ENCODE peak calls at places on chromosomes 4 and X, in nine cellular contexts. F, R, E, W, B, Y, D, C and T are unnamed samples.

GRCh38 chr4:132195181-132195580 is 953.9 kb upstream of the PCDH10 start:
- DNase-seq in F (no peak), R (no peak), E (peak; percentile 54), W (no peak), B (no peak), Y (no peak), D (peak; percentile 50), C (no peak), T (no peak)

GRCh38 chr4:83118869-83119268 is 4.3 kb upstream of the PLAC8 start:
- DNase-seq in F (no peak), R (no peak), E (peak; percentile 18), W (no peak), B (no peak), Y (no peak), D (no peak), C (no peak), T (no peak)

GRCh38 chr4:86058621-86059020 is 301.2 kb downstream of the MAPK10 start:
- DNase-seq in F (no peak), R (no peak), E (no peak), W (no peak), B (no peak), Y (no peak), D (no peak), C (no peak), T (no peak)

GRCh38 chr4:13481569-13481968 is 2.6 kb downstream of the RAB28 start:
- DNase-seq in F (no peak), R (no peak), E (peak; percentile 62), W (no peak), B (no peak), Y (no peak), D (peak; percentile 57), C (no peak), T (no peak)

GRCh38 chr4:94516999-94517398 is 65.3 kb downstream of the PDLIM5 start:
- DNase-seq in F (no peak), R (no peak), E (peak; percentile 90), W (no peak), B (no peak), Y (no peak), D (no peak), C (no peak), T (no peak)

GRCh38 chr4:3365871-3366842 is 73.3 kb downstream of the RGS12 start:
- DNase-seq in F (no peak), R (no peak), E (no peak), W (no peak), B (no peak), Y (no peak), D (no peak), C (no peak), T (no peak)

GRCh38 chrX:124256209-124256608 is 76.3 kb upstream of the TEX13D start:
- DNase-seq in F (no peak), R (no peak), E (no peak), W (no peak), B (no peak), Y (no peak), D (peak; percentile 90), C (no peak), T (no peak)

GRCh38 chrX:39261446-39262147 is 460.3 kb downstream of the MID1IP1 start:
- DNase-seq in F (peak; percentile 34), R (no peak), E (peak; percentile 49), W (peak; percentile 20), B (peak; percentile 20), Y (peak; percentile 32), D (peak; percentile 25), C (no peak), T (peak; percentile 22)

GRCh38 chrX:95754411-95754810 is 930.2 kb upstream of the DIAPH2 start:
- DNase-seq in F (no peak), R (no peak), E (no peak), W (no peak), B (no peak), Y (no peak), D (peak; percentile 5), C (no peak), T (no peak)

GRCh38 chr4:32775049-32775448 is 2054.9 kb downstream of the PCDH7 start:
- DNase-seq in F (no peak), R (no peak), E (peak; percentile 67), W (no peak), B (no peak), Y (no peak), D (peak; percentile 51), C (no peak), T (no peak)

GRCh38 chr4:77154761-77155499 is 2.1 kb upstream of the CCNG2 start:
- DNase-seq in F (no peak), R (no peak), E (no peak), W (no peak), B (no peak), Y (no peak), D (no peak), C (no peak), T (no peak)

DNA sequence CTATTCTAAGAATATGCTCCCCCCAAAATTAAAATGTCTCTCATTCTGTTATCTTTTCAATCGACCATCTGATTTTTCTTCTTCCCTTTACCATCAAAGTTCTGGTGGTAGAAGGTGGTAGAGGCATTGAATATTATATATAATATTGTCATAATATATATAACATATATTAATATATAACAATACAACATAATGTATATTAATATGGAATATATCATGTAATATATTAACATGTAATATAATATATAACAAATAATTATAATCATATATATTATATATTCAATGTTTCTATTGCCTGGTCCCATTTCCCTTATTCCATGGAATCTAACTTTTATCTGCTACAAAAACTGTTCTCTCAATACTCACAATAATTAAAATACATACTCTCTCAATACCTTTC is 40.6 kb downstream of the STPG2 start:
- DNase-seq in F (no peak), R (no peak), E (no peak), W (no peak), B (no peak), Y (no peak), D (no peak), C (no peak), T (no peak)
- TF ChIP-seq CTCF in F (no peak), R (no peak), E (no peak), W (no peak), B (no peak), Y (no peak), D (no peak), C (no peak), T (no peak)

DNA sequence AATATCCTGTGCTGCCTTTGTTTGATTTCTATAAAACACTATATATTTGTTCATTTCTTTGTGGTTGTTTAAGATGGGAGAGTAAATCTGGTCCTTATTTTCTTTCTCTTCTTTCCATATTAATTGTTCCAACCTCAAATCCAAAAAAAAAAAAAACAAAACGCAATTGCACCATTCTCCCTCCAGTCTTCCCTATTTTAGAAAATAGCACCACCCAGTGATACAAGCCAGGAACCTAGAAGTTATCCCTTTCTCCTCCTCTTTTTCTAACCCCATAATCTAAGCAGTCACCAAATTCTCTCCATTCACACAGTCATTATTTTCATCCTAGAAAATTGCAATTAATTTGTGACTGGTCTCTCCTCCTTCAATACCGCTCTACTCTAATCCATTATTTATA is 107.8 kb downstream of the GABRA3 start:
- DNase-seq in F (no peak), R (no peak), E (no peak), W (no peak), B (no peak), Y (no peak), D (no peak), C (no peak), T (no peak)
- TF ChIP-seq CTCF in F (no peak), R (no peak), E (no peak), W (no peak), B (no peak), Y (no peak), D (no peak), C (no peak), T (no peak)

DNA sequence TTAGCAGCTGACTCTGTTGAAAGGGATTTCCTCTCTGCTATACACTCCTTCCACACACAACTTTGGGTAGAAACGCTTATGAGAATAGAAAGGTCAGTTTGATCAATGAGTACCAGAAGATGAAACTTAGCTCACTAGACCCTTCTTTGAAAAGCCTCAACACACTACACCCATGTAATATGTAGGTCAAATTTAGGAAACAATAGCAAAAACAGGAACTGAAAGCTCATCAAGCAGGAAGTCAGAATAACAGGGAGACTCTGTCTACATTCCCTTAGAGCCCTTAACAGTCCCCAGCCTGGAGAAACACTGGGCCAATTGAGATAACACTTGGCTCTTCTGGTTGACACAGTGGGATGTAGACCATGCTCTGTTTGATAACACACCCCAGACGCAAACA is 30.7 kb downstream of the SRPX2 start:
- DNase-seq in F (no peak), R (no peak), E (no peak), W (no peak), B (no peak), Y (no peak), D (no peak), C (no peak), T (no peak)
- TF ChIP-seq CTCF in F (no peak), R (no peak), E (no peak), W (no peak), B (no peak), Y (no peak), D (no peak), C (no peak), T (no peak)

GRCh38 chrX:51047950-51048349 is 137.4 kb downstream of the BMP15 start:
- DNase-seq in F (no peak), R (no peak), E (no peak), W (no peak), B (no peak), Y (no peak), D (no peak), C (no peak), T (no peak)
- TF ChIP-seq CTCF in F (no peak), R (no peak), E (no peak), W (no peak), B (no peak), Y (no peak), D (no peak), C (no peak), T (no peak)